ENCODE peak calls at places on chromosomes 11 and 22, in seven cellular contexts. Y is spleen, D is HCT116, S is H1, B is breast epithelium, P is HL-60, Q is transverse colon. W is an unnamed sample.
A peak's percentile ranks its signal among the peaks of the same experiment; 100 is the strongest.

GRCh38 chr11:26960265-26960664 is 33.6 kb upstream of the FIBIN start:
- DNase-seq in Y (no peak), Q (no peak), D (no peak), B (no peak), P (no peak), S (no peak), W (no peak)

GRCh38 chr11:70568504-70569172 is 170.3 kb downstream of the CTTN start:
- DNase-seq in Q (peak; percentile 49), S (peak; percentile 72), Y (peak; percentile 71), D (no peak), B (no peak), P (no peak), W (no peak)

GRCh38 chr11:100778386-100778785 is 91.3 kb downstream of the ARHGAP42 start:
- DNase-seq in P (no peak), Q (no peak), B (no peak), Y (no peak), S (no peak), D (no peak), W (no peak)

GRCh38 chr11:68266936-68267880 is 4.6 kb downstream of the C11orf24 start:
- DNase-seq in Q (no peak), D (no peak), S (no peak), P (no peak), B (no peak), Y (no peak), W (no peak)

GRCh38 chr11:15941206-15941770 is 415.1 kb downstream of the SOX6 start:
- DNase-seq in Y (peak; percentile 82), P (no peak), Q (no peak), S (peak; percentile 94), D (no peak), B (no peak), W (no peak)

GRCh38 chr22:36891646-36892045 is 21.8 kb upstream of the CSF2RB start:
- DNase-seq in P (no peak), B (no peak), S (no peak), Y (no peak), Q (no peak), D (no peak), W (no peak)

GRCh38 chr22:31652129-31652528 is 9.9 kb downstream of the PISD start:
- DNase-seq in Q (no peak), D (no peak), Y (no peak), P (no peak), S (no peak), B (no peak), W (no peak)

GRCh38 chr11:57248780-57249383 is 11.8 kb upstream of the APLNR start:
- DNase-seq in S (peak; percentile 85), Q (peak; percentile 63), Y (peak; percentile 82), B (peak; percentile 35), P (peak; percentile 54), D (peak; percentile 27), W (peak; percentile 79)

GRCh38 chr22:49514211-49514610 is 313.5 kb downstream of the BRD1 start:
- DNase-seq in Y (peak; percentile 33), B (no peak), Q (no peak), D (no peak), S (no peak), P (no peak), W (no peak)

GRCh38 chr11:45503311-45503710 is 162.1 kb downstream of the CHST1 start:
- DNase-seq in D (no peak), Q (no peak), Y (no peak), P (no peak), B (no peak), S (no peak), W (no peak)

DNA sequence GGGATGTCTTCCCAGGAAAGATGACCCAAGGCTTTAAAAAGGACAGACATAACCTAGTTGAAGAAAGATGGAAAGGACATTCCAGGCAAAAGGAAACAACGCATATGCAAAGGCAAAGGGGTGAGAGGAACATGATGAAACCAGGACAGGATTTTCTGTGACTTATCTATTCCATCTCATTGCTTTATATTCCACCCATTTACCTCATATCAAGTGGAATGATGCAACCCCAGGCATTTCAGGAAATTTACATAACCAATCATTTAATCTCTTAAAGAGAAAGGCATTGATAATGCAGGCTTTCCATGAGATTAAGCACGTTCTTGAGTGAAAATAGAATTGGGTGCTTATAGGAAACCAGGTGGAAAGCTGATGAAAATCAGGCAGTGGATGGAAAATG is 13.0 kb downstream of the FZD4 start:
- DNase-seq in P (no peak), S (no peak), Y (no peak), D (no peak), B (no peak), Q (no peak), W (no peak)
- H3K27ac ChIP-seq in P (no peak overlapping the region), S (no peak overlapping the region), Y (peak overlapping the region; percentile 75), D (no peak overlapping the region), B (peak overlapping the region; percentile 68), Q (no peak overlapping the region), W (peak overlapping the region; percentile 83)

GRCh38 chr11:33701831-33702230 is 1.2 kb upstream of the C11orf91 start:
- DNase-seq in Y (no peak), S (no peak), P (no peak), B (peak; percentile 60), D (no peak), Q (no peak), W (no peak)

GRCh38 chr11:33699515-33700424 is 856 bp downstream of the C11orf91 start:
- DNase-seq in D (no peak), B (no peak), Q (peak; percentile 79), S (no peak), P (peak; percentile 68), Y (no peak), W (no peak)

GRCh38 chr11:33698921-33699320 is 1.7 kb downstream of the C11orf91 start:
- DNase-seq in B (no peak), D (no peak), S (no peak), Y (no peak), Q (no peak), P (peak; percentile 57), W (no peak)

GRCh38 chr11:33701302-33701701 is 676 bp upstream of the C11orf91 start:
- DNase-seq in S (no peak), P (no peak), Y (no peak), B (no peak), D (no peak), Q (no peak), W (no peak)

DNA sequence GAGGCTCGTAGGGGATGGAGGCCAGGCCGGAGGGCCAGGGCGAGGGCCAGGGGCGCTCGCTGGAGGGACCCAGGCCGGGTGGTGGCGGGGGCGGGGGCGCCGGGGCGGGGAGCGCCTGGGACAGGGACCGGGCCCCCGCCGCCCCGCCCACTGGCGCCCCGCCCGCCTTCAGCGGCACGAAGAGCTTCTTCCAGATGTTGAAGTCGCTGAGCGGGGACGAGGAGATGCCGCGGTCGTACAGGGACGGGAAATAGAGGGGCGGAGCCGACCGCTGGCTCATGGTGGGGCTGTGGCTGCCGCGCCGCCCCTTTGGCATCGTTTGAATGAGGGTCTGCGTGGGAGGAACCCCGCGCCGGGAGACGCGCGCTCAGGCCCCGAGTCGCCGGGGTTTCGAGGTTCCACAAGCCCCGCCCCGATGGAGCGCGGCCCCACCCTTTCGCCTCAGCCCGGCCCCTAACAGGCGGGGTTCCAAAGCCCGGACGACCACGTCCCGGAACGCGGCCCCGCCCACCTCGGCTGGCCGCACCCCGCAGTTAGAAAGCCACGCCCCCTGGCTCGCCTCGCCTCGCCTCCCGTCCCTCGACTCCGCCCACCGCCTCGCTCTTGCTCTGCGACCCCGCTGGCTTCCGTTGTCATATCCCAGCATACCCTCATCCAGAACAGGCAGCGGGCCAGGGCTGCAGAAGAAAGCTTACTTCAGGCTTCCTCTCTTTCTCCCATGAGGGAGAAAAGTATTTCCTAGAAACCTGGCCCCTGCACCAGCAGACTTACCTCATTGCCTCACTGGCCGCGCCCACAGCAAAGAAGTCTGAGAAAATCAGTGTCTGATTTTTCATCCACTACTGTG is at the start of gene C11orf91:
- DNase-seq in B (peak; percentile 93), S (peak; percentile 99), Y (peak; percentile 99), Q (peak; percentile 98), P (peak; percentile 89), D (peak; percentile 76), W (peak; percentile 97)
- TF ChIP-seq POLR2AphosphoS5 in B (peak; percentile 75), S (peak; percentile 83), Y (peak; percentile 89), Q (peak; percentile 86), P (no peak), D (peak; percentile 74), W (peak; percentile 81)

GRCh38 chr22:42273855-42274451 is 3.5 kb upstream of the TCF20 start:
- DNase-seq in S (no peak), B (no peak), Q (no peak), P (no peak), D (no peak), Y (peak; percentile 64), W (peak; percentile 34)
- H3K27ac ChIP-seq in S (no peak overlapping the region), B (no peak overlapping the region), Q (no peak overlapping the region), P (no peak overlapping the region), D (no peak overlapping the region), Y (no peak overlapping the region), W (no peak overlapping the region)

GRCh38 chr11:3095712-3096361 is 38.6 kb upstream of the CARS1 start:
- DNase-seq in D (no peak), S (peak; percentile 27), Y (no peak), P (no peak), B (no peak), Q (no peak), W (peak; percentile 81)
- TF ChIP-seq POLR2AphosphoS5 in D (no peak), S (no peak), Y (peak; percentile 54), P (no peak), B (peak; percentile 26), Q (peak; percentile 45), W (peak; percentile 24)

GRCh38 chr22:20085651-20086050 is 5.6 kb downstream of the DGCR8 start:
- DNase-seq in Y (peak; percentile 62), S (no peak), P (no peak), B (no peak), Q (no peak), D (no peak), W (no peak)
- H3K27ac ChIP-seq in Y (no peak overlapping the region), S (no peak overlapping the region), P (no peak overlapping the region), B (no peak overlapping the region), Q (no peak overlapping the region), D (no peak overlapping the region), W (no peak overlapping the region)

DNA sequence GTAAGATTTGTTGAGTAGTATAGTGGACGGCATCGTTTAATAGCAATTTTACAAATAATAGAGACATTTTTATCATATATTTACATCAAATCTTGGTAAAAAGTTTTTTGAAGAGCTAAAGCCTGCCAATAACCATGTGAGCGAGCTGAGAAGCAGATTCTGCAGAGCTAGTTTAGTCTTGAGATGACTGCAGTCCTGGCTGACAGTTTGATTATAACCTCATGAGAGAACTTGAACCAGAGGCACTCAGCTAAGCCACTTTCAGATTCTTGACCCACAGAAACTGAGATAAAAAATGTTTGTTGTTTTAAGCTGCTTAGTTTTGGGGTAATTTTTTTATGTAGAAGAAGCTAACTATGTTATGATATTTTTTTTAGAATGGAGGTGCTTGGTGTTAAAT is 78.9 kb downstream of the PDE3B start:
- DNase-seq in S (no peak), P (no peak), Y (no peak), B (no peak), D (no peak), Q (no peak), W (no peak)
- TF ChIP-seq POLR2AphosphoS5 in S (no peak), P (no peak), Y (no peak), B (no peak), D (no peak), Q (no peak), W (no peak)